ENCODE peak calls at places on chromosome 5, in five cellular contexts. One of them, this sample, is unnamed.

GRCh38 chr5:53792338-53792737 is 231.9 kb downstream of the NDUFS4 start:
- DNase-seq in SK-N-SH: no peak
- DNase-seq in K562: no peak
- DNase-seq in IMR-90: no peak
- DNase-seq in GM12878: no peak
- DNase-seq in this sample: no peak

GRCh38 chr5:72556351-72557146 is 49.3 kb upstream of the ZNF366 start:
- DNase-seq in IMR-90: peak; percentile 56
- DNase-seq in GM12878: peak; percentile 5
- DNase-seq in SK-N-SH: no peak
- DNase-seq in K562: no peak
- DNase-seq in this sample: peak; percentile 45

GRCh38 chr5:113574417-113574816 is 60.9 kb downstream of the YTHDC2 start:
- DNase-seq in SK-N-SH: no peak
- DNase-seq in GM12878: no peak
- DNase-seq in IMR-90: peak; percentile 96
- DNase-seq in K562: peak; percentile 30
- DNase-seq in this sample: no peak

GRCh38 chr5:135193213-135194125 is 159.4 kb upstream of the PITX1 start:
- DNase-seq in GM12878: no peak
- DNase-seq in K562: peak; percentile 52
- DNase-seq in SK-N-SH: no peak
- DNase-seq in IMR-90: peak; percentile 89
- DNase-seq in this sample: no peak

GRCh38 chr5:33049845-33050244 is 338.7 kb downstream of the NPR3 start:
- DNase-seq in K562: no peak
- DNase-seq in GM12878: no peak
- DNase-seq in SK-N-SH: peak; percentile 4
- DNase-seq in IMR-90: peak; percentile 94
- DNase-seq in this sample: peak; percentile 80

GRCh38 chr5:133890776-133891280 is 77.6 kb downstream of the C5orf15 start:
- DNase-seq in K562: no peak
- DNase-seq in IMR-90: no peak
- DNase-seq in GM12878: no peak
- DNase-seq in SK-N-SH: no peak
- DNase-seq in this sample: no peak

GRCh38 chr5:96657068-96657467 is 5.1 kb upstream of the CAST start:
- DNase-seq in GM12878: peak; percentile 61
- DNase-seq in SK-N-SH: no peak
- DNase-seq in IMR-90: peak; percentile 94
- DNase-seq in K562: peak; percentile 56
- DNase-seq in this sample: peak; percentile 64

GRCh38 chr5:32504923-32505596 is 60.5 kb upstream of the ZFR start:
- DNase-seq in K562: peak; percentile 57
- DNase-seq in IMR-90: peak; percentile 94
- DNase-seq in SK-N-SH: peak; percentile 86
- DNase-seq in GM12878: no peak
- DNase-seq in this sample: no peak

GRCh38 chr5:53482717-53483638 is 2.5 kb downstream of the FST start:
- DNase-seq in SK-N-SH: peak; percentile 26
- DNase-seq in GM12878: no peak
- DNase-seq in K562: peak; percentile 29
- DNase-seq in IMR-90: peak; percentile 53
- DNase-seq in this sample: peak; percentile 27

GRCh38 chr5:375921-376871 is 54.7 kb downstream of the AHRR start:
- DNase-seq in SK-N-SH: peak; percentile 27
- DNase-seq in K562: no peak
- DNase-seq in IMR-90: no peak
- DNase-seq in GM12878: no peak
- DNase-seq in this sample: no peak

GRCh38 chr5:42982107-42982622 is 58.0 kb downstream of the ANXA2R start:
- DNase-seq in SK-N-SH: no peak
- DNase-seq in IMR-90: no peak
- DNase-seq in K562: no peak
- DNase-seq in GM12878: no peak
- DNase-seq in this sample: peak; percentile 79

GRCh38 chr5:73446631-73447233 is 1.8 kb downstream of the FOXD1 start:
- DNase-seq in SK-N-SH: no peak
- DNase-seq in K562: no peak
- DNase-seq in IMR-90: no peak
- DNase-seq in GM12878: no peak
- DNase-seq in this sample: no peak

GRCh38 chr5:160289721-160290120 is 22.6 kb downstream of the CCNJL start:
- DNase-seq in K562: no peak
- DNase-seq in GM12878: no peak
- DNase-seq in SK-N-SH: no peak
- DNase-seq in IMR-90: no peak
- DNase-seq in this sample: no peak

GRCh38 chr5:57210633-57211032 is 36.8 kb downstream of the GPBP1 start:
- DNase-seq in K562: no peak
- DNase-seq in GM12878: no peak
- DNase-seq in SK-N-SH: no peak
- DNase-seq in IMR-90: no peak
- DNase-seq in this sample: no peak

GRCh38 chr5:57211039-57211438 is 37.2 kb downstream of the GPBP1 start:
- DNase-seq in GM12878: no peak
- DNase-seq in SK-N-SH: no peak
- DNase-seq in K562: no peak
- DNase-seq in IMR-90: no peak
- DNase-seq in this sample: no peak

GRCh38 chr5:57207681-57208080 is 33.8 kb downstream of the GPBP1 start:
- DNase-seq in K562: no peak
- DNase-seq in GM12878: no peak
- DNase-seq in IMR-90: no peak
- DNase-seq in SK-N-SH: no peak
- DNase-seq in this sample: no peak

GRCh38 chr5:57207007-57207653 is 33.3 kb downstream of the GPBP1 start:
- DNase-seq in GM12878: no peak
- DNase-seq in IMR-90: no peak
- DNase-seq in SK-N-SH: no peak
- DNase-seq in K562: no peak
- DNase-seq in this sample: no peak

GRCh38 chr5:57209316-57210040 is 35.6 kb downstream of the GPBP1 start:
- DNase-seq in GM12878: no peak
- DNase-seq in IMR-90: peak; percentile 28
- DNase-seq in SK-N-SH: no peak
- DNase-seq in K562: no peak
- DNase-seq in this sample: no peak
- TF ChIP-seq USF2 in GM12878: no peak
- TF ChIP-seq USF2 in IMR-90: no peak
- TF ChIP-seq USF2 in SK-N-SH: no peak
- TF ChIP-seq USF2 in K562: no peak
- TF ChIP-seq USF2 in this sample: no peak

GRCh38 chr5:178246736-178247135 is 14.1 kb upstream of the PHYKPL start:
- DNase-seq in SK-N-SH: no peak
- DNase-seq in IMR-90: no peak
- DNase-seq in K562: no peak
- DNase-seq in GM12878: no peak
- DNase-seq in this sample: no peak

GRCh38 chr5:178247481-178248456 is 15.2 kb upstream of the PHYKPL start:
- DNase-seq in IMR-90: no peak
- DNase-seq in K562: no peak
- DNase-seq in SK-N-SH: peak; percentile 37
- DNase-seq in GM12878: no peak
- DNase-seq in this sample: no peak

GRCh38 chr5:178250263-178250662 is 17.7 kb upstream of the PHYKPL start:
- DNase-seq in K562: no peak
- DNase-seq in GM12878: no peak
- DNase-seq in SK-N-SH: no peak
- DNase-seq in IMR-90: no peak
- DNase-seq in this sample: no peak

GRCh38 chr5:178248750-178249149 is 16.1 kb upstream of the PHYKPL start:
- DNase-seq in GM12878: no peak
- DNase-seq in K562: no peak
- DNase-seq in IMR-90: no peak
- DNase-seq in SK-N-SH: no peak
- DNase-seq in this sample: no peak

GRCh38 chr5:178249191-178249989 is 16.8 kb upstream of the PHYKPL start:
- DNase-seq in IMR-90: peak; percentile 48
- DNase-seq in GM12878: no peak
- DNase-seq in K562: no peak
- DNase-seq in SK-N-SH: no peak
- DNase-seq in this sample: no peak
- TF ChIP-seq RCOR1 in IMR-90: no peak
- TF ChIP-seq RCOR1 in GM12878: no peak
- TF ChIP-seq RCOR1 in K562: no peak
- TF ChIP-seq RCOR1 in SK-N-SH: no peak
- TF ChIP-seq RCOR1 in this sample: no peak

DNA sequence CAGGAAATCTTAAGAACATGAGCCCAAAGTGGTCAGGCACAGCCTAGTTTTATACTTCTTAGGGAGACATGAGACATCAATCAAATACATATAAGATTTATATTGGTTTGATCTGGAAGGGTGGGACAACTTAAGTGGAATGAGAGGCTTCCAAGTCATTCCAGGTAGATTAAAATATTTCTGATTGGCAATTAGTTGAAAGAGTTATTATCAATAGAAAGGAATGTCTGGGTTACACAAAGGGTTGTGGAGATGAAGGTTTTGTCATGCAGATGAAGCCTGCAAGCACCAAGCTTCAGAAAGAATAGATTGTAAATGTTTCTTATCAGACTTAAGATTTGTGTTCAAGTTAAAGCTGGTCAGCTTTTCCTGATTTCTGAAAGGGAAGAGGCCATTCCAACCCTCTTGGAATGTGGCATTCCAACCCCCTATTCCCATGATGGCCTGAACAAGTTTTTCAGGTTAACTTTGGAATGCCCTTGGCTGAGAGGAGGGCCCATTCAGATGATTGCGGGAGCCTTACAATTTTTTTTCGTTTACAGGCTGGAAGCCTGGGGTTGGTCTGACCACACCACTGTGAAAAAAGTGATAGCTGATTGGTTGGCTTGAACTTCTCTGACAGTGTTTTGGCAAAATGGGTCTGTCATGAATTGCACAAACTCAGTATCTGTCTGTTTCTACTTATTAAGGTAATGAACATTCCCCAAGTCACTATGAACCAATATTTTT is 245.6 kb upstream of the RAI14 start:
- DNase-seq in SK-N-SH: no peak
- DNase-seq in GM12878: no peak
- DNase-seq in IMR-90: no peak
- DNase-seq in K562: no peak
- DNase-seq in this sample: no peak
- TF ChIP-seq USF2 in SK-N-SH: no peak
- TF ChIP-seq USF2 in GM12878: no peak
- TF ChIP-seq USF2 in IMR-90: no peak
- TF ChIP-seq USF2 in K562: no peak
- TF ChIP-seq USF2 in this sample: no peak

DNA sequence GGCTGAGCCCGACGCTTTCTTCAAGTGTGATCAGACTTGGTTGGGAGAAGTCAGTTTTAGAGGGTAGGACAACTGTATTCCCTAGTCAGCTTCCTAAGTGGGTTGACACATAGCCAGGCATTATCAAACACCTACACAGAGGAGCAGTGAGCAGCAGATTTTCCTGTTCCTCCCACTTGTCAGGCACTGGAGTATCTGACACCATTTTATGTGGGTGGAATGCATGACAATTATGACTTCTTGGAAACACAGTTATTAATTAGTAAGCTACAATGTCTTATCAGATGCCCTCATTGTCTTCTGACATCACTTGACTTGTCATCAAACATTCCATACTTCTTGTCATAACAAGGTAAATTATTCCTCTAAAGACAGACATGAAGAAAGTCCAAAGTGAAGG is 124.9 kb downstream of the IRX2 start:
- DNase-seq in IMR-90: no peak
- DNase-seq in K562: no peak
- DNase-seq in SK-N-SH: no peak
- DNase-seq in GM12878: no peak
- DNase-seq in this sample: no peak
- TF ChIP-seq RCOR1 in IMR-90: no peak
- TF ChIP-seq RCOR1 in K562: no peak
- TF ChIP-seq RCOR1 in SK-N-SH: no peak
- TF ChIP-seq RCOR1 in GM12878: no peak
- TF ChIP-seq RCOR1 in this sample: no peak

DNA sequence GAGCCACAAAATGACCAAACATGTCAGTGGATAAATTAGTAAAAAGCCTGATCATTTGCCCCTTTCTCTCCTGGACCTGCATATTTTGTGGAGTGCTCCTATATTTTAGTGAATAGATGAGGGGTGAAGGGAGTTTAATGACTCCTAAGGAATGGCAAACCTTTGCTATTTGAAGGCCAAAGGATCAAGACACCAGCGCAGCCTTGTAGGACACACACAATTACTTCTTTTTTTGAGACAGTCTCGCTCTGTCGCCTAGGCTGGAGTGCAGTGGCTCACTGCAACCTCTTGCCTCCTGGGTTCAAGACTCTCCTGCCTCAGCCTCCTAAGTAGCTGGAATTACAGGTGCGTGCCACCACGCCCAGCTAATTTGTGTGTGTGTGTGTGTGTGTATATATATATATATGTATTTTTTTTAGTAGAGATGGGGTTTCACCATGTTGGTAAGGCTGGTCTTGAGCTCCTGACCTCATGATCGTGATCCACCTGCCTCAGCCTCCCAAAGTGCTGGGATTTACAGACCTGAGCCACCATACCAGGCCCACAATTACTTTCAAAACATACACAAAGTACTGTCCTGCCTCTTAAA is 60.5 kb downstream of the CSNK1A1 start:
- DNase-seq in GM12878: no peak
- DNase-seq in SK-N-SH: no peak
- DNase-seq in K562: no peak
- DNase-seq in IMR-90: no peak
- DNase-seq in this sample: no peak
- TF ChIP-seq USF2 in GM12878: no peak
- TF ChIP-seq USF2 in SK-N-SH: no peak
- TF ChIP-seq USF2 in K562: no peak
- TF ChIP-seq USF2 in IMR-90: no peak
- TF ChIP-seq USF2 in this sample: no peak

GRCh38 chr5:139141841-139142240 is 56.3 kb downstream of the SIL1 start:
- DNase-seq in GM12878: no peak
- DNase-seq in K562: no peak
- DNase-seq in IMR-90: peak; percentile 91
- DNase-seq in SK-N-SH: no peak
- DNase-seq in this sample: no peak
- TF ChIP-seq RCOR1 in GM12878: no peak
- TF ChIP-seq RCOR1 in K562: no peak
- TF ChIP-seq RCOR1 in IMR-90: no peak
- TF ChIP-seq RCOR1 in SK-N-SH: no peak
- TF ChIP-seq RCOR1 in this sample: no peak

GRCh38 chr5:180116441-180117377 is 45.1 kb upstream of the RNF130 start:
- DNase-seq in IMR-90: no peak
- DNase-seq in SK-N-SH: peak; percentile 45
- DNase-seq in GM12878: no peak
- DNase-seq in K562: no peak
- DNase-seq in this sample: peak; percentile 67
- TF ChIP-seq USF2 in IMR-90: no peak
- TF ChIP-seq USF2 in SK-N-SH: no peak
- TF ChIP-seq USF2 in GM12878: no peak
- TF ChIP-seq USF2 in K562: no peak
- TF ChIP-seq USF2 in this sample: no peak

This sample was measured in A549.